ENCODE peak calls at places on chromosome 13, in seven cellular contexts. Y is AG20443, H is NCI-H1105, C is DND-41, Z is uterus, E is fibroblast of gingiva, D is EL. L is an unnamed sample.

GRCh38 chr13:49560270-49561063 is 24.9 kb downstream of the RCBTB1 start:
- DNase-seq in D (no peak), E (peak; percentile 20), C (no peak), Z (no peak), H (no peak), Y (no peak), L (no peak)

GRCh38 chr13:51769455-51770127 is 34.4 kb downstream of the DHRS12 start:
- DNase-seq in E (peak; percentile 58), Y (no peak), Z (peak; percentile 86), C (no peak), H (no peak), D (no peak), L (no peak)

GRCh38 chr13:90502762-90503161 is 844.7 kb upstream of the MIR17HG start:
- DNase-seq in C (no peak), D (no peak), E (no peak), Z (no peak), Y (no peak), H (no peak), L (no peak)

GRCh38 chr13:97000295-97000925 is 6.1 kb upstream of the OXGR1 start:
- DNase-seq in Z (no peak), E (peak; percentile 39), H (no peak), Y (peak; percentile 44), C (no peak), D (peak; percentile 28), L (no peak)

GRCh38 chr13:29509999-29510586 is 85.4 kb downstream of the SLC7A1 start:
- DNase-seq in Y (no peak), H (no peak), C (no peak), D (peak; percentile 45), E (peak; percentile 16), Z (no peak), L (no peak)

GRCh38 chr13:77022341-77022740 is 4.6 kb downstream of the FBXL3 start:
- DNase-seq in H (no peak), Y (peak; percentile 43), D (peak; percentile 36), Z (no peak), E (peak; percentile 64), C (no peak), L (no peak)

GRCh38 chr13:112990783-112991182 is 21.8 kb downstream of the MCF2L start:
- DNase-seq in E (no peak), Y (no peak), H (peak; percentile 97), C (no peak), D (no peak), Z (no peak), L (no peak)

GRCh38 chr13:110089815-110090214 is 217.1 kb downstream of the COL4A1 start:
- DNase-seq in D (no peak), E (no peak), Z (no peak), H (no peak), Y (no peak), C (no peak), L (no peak)

GRCh38 chr13:35833571-35834305 is 297.4 kb downstream of the DCLK1 start:
- DNase-seq in Y (no peak), Z (no peak), C (no peak), E (no peak), D (no peak), H (no peak), L (no peak)

GRCh38 chr13:100235311-100235901 is 146.5 kb downstream of the PCCA start:
- DNase-seq in E (peak; percentile 56), H (peak; percentile 13), Y (peak; percentile 49), C (no peak), D (peak; percentile 57), Z (no peak), L (no peak)

GRCh38 chr13:26469602-26470001 is 87.9 kb upstream of the WASF3 start:
- DNase-seq in Y (no peak), Z (no peak), D (no peak), H (no peak), C (no peak), E (no peak), L (no peak)

L was measured in cortex of kidney.